ENCODE peak calls at places on chromosome 17, in four cellular contexts. H, J, I and K are unnamed samples.

GRCh38 chr17:75829747-75830146 is 14.5 kb downstream of the UNC13D start:
- DNase-seq in J (no peak), H (no peak), I (no peak), K (no peak)

GRCh38 chr17:330993-331701 is 21.5 kb downstream of the RPH3AL start:
- DNase-seq in J (peak), I (no peak), H (no peak), K (peak)

GRCh38 chr17:73650147-73650546 is 5.9 kb upstream of the SDK2 start:
- DNase-seq in I (peak), H (no peak), J (no peak), K (no peak)

GRCh38 chr17:76405967-76406647 is 21.7 kb downstream of the SPHK1 start:
- DNase-seq in J (peak), H (no peak), I (no peak), K (no peak)

GRCh38 chr17:72515291-72516065 is 394.7 kb downstream of the SOX9 start:
- DNase-seq in I (no peak), H (peak), J (no peak), K (no peak)

GRCh38 chr17:49567871-49568694 is 7.6 kb upstream of the NXPH3 start:
- DNase-seq in J (peak), I (peak), H (peak), K (peak)

GRCh38 chr17:14790518-14790917 is 474.6 kb downstream of the PMP22 start:
- DNase-seq in J (no peak), I (no peak), H (peak), K (no peak)

GRCh38 chr17:80208050-80208449 is 12.1 kb downstream of the SGSH start:
- DNase-seq in H (no peak), I (no peak), J (no peak), K (no peak)

GRCh38 chr17:67647482-67647881 is 70.3 kb upstream of the NOL11 start:
- DNase-seq in J (no peak), I (no peak), H (no peak), K (no peak)

GRCh38 chr17:37041931-37042330 is 93.2 kb downstream of the AATF start:
- DNase-seq in I (no peak), J (no peak), H (no peak), K (no peak)
- H3K27ac ChIP-seq in I (no peak), J (no peak), H (no peak), K (no peak)

DNA sequence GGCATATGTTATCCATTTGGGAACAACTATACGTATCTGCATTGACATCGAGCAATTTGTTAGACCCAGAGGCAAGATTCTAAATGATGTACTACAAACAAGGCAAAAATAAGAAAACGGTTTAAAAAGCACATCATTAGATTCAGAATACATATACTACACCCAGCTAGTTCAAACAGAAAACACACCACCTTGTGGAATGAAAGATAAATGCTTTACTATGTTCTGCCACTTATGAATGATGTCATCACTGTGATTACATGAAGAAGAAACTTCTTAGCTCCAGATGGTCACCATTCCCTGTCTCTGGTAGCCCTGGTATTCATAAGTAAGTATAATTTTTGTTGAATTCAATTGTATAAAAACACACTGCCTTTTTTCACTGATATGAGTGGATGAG is 7.8 kb downstream of the NACA2 start:
- DNase-seq in H (peak), J (no peak), I (peak), K (no peak)
- TF ChIP-seq CTCF in H (peak), J (no peak), I (peak), K (no peak)

DNA sequence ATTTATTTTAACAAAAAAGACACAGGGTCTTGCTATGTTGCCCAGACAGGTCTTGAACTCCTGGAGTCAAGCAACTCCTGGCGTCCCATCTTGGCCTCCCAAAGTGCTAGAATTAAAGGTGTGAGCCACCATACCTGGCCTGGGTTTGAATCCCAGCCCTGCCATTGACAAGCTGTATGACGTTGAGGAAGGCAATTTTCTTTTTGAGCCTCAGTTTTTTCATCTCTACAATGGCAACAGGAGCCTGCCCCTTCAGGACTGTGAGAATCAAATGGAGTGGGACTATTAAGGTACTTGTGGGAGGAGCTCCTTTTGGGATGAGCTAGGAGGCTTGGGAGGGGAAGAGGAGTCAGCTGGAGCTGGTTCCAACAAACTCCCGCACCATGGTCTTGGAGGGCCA is 6.2 kb downstream of the RARA start:
- DNase-seq in H (no peak), J (no peak), I (no peak), K (peak)
- H3K27ac ChIP-seq in H (no peak), J (peak), I (no peak), K (peak)

GRCh38 chr17:78963378-78963777 is 16.3 kb downstream of the LGALS3BP start:
- DNase-seq in I (no peak), H (no peak), J (no peak), K (no peak)

GRCh38 chr17:78962345-78962983 is 17.3 kb downstream of the LGALS3BP start:
- DNase-seq in I (peak), J (no peak), H (no peak), K (no peak)

GRCh38 chr17:78959803-78960202 is 19.9 kb downstream of the LGALS3BP start:
- DNase-seq in J (no peak), I (no peak), H (no peak), K (no peak)

GRCh38 chr17:78960945-78961344 is 18.8 kb downstream of the LGALS3BP start:
- DNase-seq in I (no peak), J (peak), H (no peak), K (no peak)

GRCh38 chr17:78961571-78961970 is 18.2 kb downstream of the LGALS3BP start:
- DNase-seq in H (no peak), J (no peak), I (no peak), K (no peak)
- TF ChIP-seq CTCF in H (no peak), J (no peak), I (no peak), K (no peak)

DNA sequence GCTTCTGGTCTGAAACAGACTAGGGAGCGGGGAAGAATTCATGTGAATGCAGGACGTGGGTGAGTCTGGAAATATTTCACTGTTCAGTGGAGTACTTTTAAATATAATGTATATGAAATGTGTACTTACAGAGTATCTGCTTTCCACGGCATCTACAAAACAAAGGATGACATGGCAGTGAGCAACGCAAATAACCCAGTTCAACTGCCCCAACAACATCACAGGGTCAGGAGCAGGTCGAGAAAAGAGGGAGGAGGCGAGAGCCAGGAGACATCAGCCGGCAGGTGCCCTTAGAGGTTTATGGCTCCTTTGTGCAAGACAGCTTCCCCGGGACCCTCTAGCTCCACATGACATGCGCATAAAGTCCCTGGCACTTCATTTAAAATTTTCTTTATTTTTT is 61.1 kb downstream of the PECAM1 start:
- DNase-seq in J (peak), I (no peak), H (no peak), K (no peak)
- H3K27ac ChIP-seq in J (peak), I (no peak), H (no peak), K (no peak)

DNA sequence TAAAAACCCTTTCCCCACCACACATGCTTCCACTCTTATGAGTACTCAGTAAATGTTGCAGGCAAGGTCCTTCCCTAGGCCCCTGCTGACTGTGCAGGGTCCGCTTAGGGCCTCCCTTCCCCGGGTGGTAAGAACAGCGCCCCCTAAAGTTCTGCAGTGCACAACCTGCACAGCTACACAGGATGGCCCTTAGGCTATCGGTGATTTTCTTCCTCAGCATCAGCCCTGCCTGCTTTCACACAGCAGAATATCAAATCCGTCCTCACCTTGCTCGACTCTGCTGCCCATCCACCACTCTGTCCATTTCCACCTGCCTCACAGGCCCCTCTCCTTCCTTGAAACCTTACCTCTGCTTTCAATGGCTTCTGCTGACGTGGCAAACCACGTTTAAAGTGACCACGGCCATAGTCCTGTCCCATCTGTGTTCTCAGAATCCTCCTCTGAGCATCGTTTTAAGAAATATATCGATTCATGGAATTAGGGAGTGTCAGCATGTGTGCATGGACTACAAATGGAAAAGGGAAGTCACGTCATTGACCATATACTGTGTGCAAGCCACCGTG is 51.4 kb upstream of the TMEM132E start:
- DNase-seq in H (no peak), J (no peak), I (no peak), K (no peak)
- TF ChIP-seq CTCF in H (no peak), J (no peak), I (no peak), K (no peak)

GRCh38 chr17:35775583-35775982 is 14.9 kb downstream of the C17orf50 start:
- DNase-seq in J (no peak), I (no peak), H (no peak), K (no peak)
- H3K27ac ChIP-seq in J (peak), I (no peak), H (no peak), K (peak)

GRCh38 chr17:82826956-82827355 is 12.9 kb downstream of the ZNF750 start:
- DNase-seq in J (no peak), H (no peak), I (no peak), K (no peak)

GRCh38 chr17:82823004-82823403 is 16.8 kb downstream of the ZNF750 start:
- DNase-seq in J (no peak), I (no peak), H (no peak), K (no peak)

GRCh38 chr17:82825540-82826124 is 14.2 kb downstream of the ZNF750 start:
- DNase-seq in J (no peak), I (no peak), H (no peak), K (no peak)

GRCh38 chr17:82828875-82829487 is 10.8 kb downstream of the ZNF750 start:
- DNase-seq in J (no peak), I (no peak), H (no peak), K (no peak)

GRCh38 chr17:82826211-82826610 is 13.6 kb downstream of the ZNF750 start:
- DNase-seq in J (no peak), H (no peak), I (no peak), K (no peak)
- TF ChIP-seq CTCF in J (no peak), H (no peak), I (no peak), K (no peak)

GRCh38 chr17:1557355-1558095 is 5.1 kb downstream of the PITPNA start:
- DNase-seq in J (no peak), H (peak), I (no peak), K (no peak)
- H3K27ac ChIP-seq in J (no peak), H (peak), I (no peak), K (no peak)

DNA sequence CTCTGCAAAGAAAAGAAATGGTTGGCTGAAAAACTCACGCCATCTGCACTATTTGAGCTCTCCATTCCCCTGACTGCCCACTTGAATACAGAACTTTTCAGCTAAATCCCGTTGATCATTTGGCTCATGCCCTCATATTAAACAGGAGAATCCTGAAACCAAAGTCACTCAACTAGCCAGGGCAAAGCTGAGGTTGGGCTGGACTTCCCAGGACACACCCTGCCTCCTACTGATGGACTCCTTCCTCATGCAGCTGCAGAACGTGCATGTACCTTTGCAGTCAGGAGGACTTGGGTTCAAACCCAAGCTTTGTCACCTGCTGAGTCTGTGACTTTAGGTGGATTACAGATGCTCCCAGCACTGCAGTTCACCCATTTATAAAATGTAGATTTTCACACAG is 7.7 kb downstream of the ASIC2 start:
- DNase-seq in J (no peak), H (no peak), I (peak), K (no peak)
- TF ChIP-seq CTCF in J (no peak), H (no peak), I (no peak), K (no peak)